ENCODE peak calls at places on chromosome 17, in four cellular contexts. Y is central memory CD4-positive, alpha-beta T cell; Q is activated T-helper 2 cell treated with anti-CD3 and anti-CD28 coated beads, Interferon-gamma antibody, Interleukin-2, Interleukin-4, amounts not matched to agents 10 μg/mL and 5 μg/mL and 100 μg/mL, durations not matched to agents 14 hours and 24 hours and 36 hours; U is AG09309. G is an unnamed sample.
A peak's percentile ranks its signal among the peaks of the same experiment; 100 is the strongest.

GRCh38 chr17:78492116-78492799 is 84.9 kb downstream of the DNAH17 start:
- DNase-seq in Y (no peak), Q (no peak), U (no peak), G (no peak)

GRCh38 chr17:57085448-57086068 is 512 bp downstream of the AKAP1 start:
- DNase-seq in Y (peak; percentile 65), Q (peak; percentile 56), U (no peak), G (peak; percentile 34)

GRCh38 chr17:75876938-75877751 is 1.2 kb downstream of the TRIM47 start:
- DNase-seq in Y (no peak), Q (no peak), U (peak; percentile 77), G (no peak)

GRCh38 chr17:66351053-66351452 is 48.6 kb downstream of the PRKCA start:
- DNase-seq in Y (no peak), Q (no peak), U (no peak), G (no peak)

GRCh38 chr17:73586153-73586906 is 57.9 kb downstream of the SDK2 start:
- DNase-seq in Y (no peak), Q (no peak), U (no peak), G (no peak)

GRCh38 chr17:8326591-8327583 is 12.8 kb upstream of the ODF4 start:
- DNase-seq in Y (no peak), Q (peak; percentile 14), U (no peak), G (no peak)

GRCh38 chr17:48047113-48047740 is 932 bp upstream of the NFE2L1 start:
- DNase-seq in Y (no peak), Q (no peak), U (no peak), G (no peak)

GRCh38 chr17:49290690-49291326 is 60.2 kb upstream of the PHOSPHO1 start:
- DNase-seq in Y (no peak), Q (no peak), U (no peak), G (no peak)

GRCh38 chr17:42132941-42133340 is 10.3 kb downstream of the HSPB9 start:
- DNase-seq in Y (no peak), Q (no peak), U (peak; percentile 63), G (peak; percentile 69)

GRCh38 chr17:47694818-47695663 is 1.1 kb downstream of the TBKBP1 start:
- DNase-seq in Y (no peak), Q (no peak), U (no peak), G (peak; percentile 94)

GRCh38 chr17:77146882-77147281 is 6.1 kb downstream of the SEC14L1 start:
- DNase-seq in Y (no peak), Q (no peak), U (no peak), G (no peak)

GRCh38 chr17:49386373-49386772 is 24.3 kb upstream of the ZNF652 start:
- DNase-seq in Y (no peak), Q (no peak), U (no peak), G (no peak)

GRCh38 chr17:29027521-29027920 is 15.4 kb upstream of the PIPOX start:
- DNase-seq in Y (no peak), Q (no peak), U (no peak), G (no peak)

GRCh38 chr17:48597775-48598631 is 4.4 kb upstream of the HOXB5 start:
- DNase-seq in Y (peak; percentile 42), Q (no peak), U (no peak), G (peak; percentile 21)

GRCh38 chr17:77571141-77571540 is 387.4 kb upstream of the TNRC6C start:
- DNase-seq in Y (no peak), Q (no peak), U (no peak), G (no peak)

GRCh38 chr17:67751101-67752074 is 33.7 kb downstream of the NOL11 start:
- DNase-seq in Y (no peak), Q (no peak), U (no peak), G (no peak)

GRCh38 chr17:67042104-67042899 is 2.1 kb upstream of the CACNG1 start:
- DNase-seq in Y (no peak), Q (no peak), U (no peak), G (no peak)

GRCh38 chr17:34858941-34859562 is 102.2 kb downstream of the CCT6B start:
- DNase-seq in Y (no peak), Q (no peak), U (no peak), G (no peak)

GRCh38 chr17:17476865-17477467 is at the start of gene MED9:
- DNase-seq in Y (peak; percentile 91), Q (peak; percentile 90), U (peak; percentile 37), G (peak; percentile 89)

GRCh38 chr17:77792626-77793025 is 165.9 kb upstream of the TNRC6C start:
- DNase-seq in Y (no peak), Q (no peak), U (no peak), G (no peak)

GRCh38 chr17:75832164-75832651 is 12.0 kb downstream of the UNC13D start:
- DNase-seq in Y (peak; percentile 66), Q (peak; percentile 18), U (peak; percentile 59), G (no peak)

GRCh38 chr17:73338050-73338491 is 26.3 kb upstream of the CDC42EP4 start:
- DNase-seq in Y (no peak), Q (no peak), U (no peak), G (no peak)

GRCh38 chr17:14355556-14355955 is 54.7 kb downstream of the HS3ST3B1 start:
- DNase-seq in Y (no peak), Q (no peak), U (no peak), G (no peak)